ENCODE peak calls at places on chromosome 2, in seven cellular contexts. One of them, this sample, is unnamed.

GRCh38 chr2:26696352-26696816 is 3.9 kb downstream of the KCNK3 start:
- DNase-seq in GM12865: no peak
- DNase-seq in OCI-LY7: no peak
- DNase-seq in cardiac muscle cell: peak; percentile 32
- DNase-seq in adrenal gland: peak; percentile 96
- DNase-seq in CD4-positive, CD25-positive, alpha-beta regulatory T cell: no peak
- DNase-seq in CD8-positive, alpha-beta T cell: no peak
- DNase-seq in this sample: peak; percentile 98

GRCh38 chr2:58954880-58955385 is 713.8 kb upstream of the FANCL start:
- DNase-seq in GM12865: no peak
- DNase-seq in OCI-LY7: no peak
- DNase-seq in cardiac muscle cell: no peak
- DNase-seq in adrenal gland: no peak
- DNase-seq in CD4-positive, CD25-positive, alpha-beta regulatory T cell: no peak
- DNase-seq in CD8-positive, alpha-beta T cell: no peak
- DNase-seq in this sample: no peak

GRCh38 chr2:71313016-71313766 is 18.4 kb upstream of the ZNF638 start:
- DNase-seq in GM12865: no peak
- DNase-seq in OCI-LY7: no peak
- DNase-seq in cardiac muscle cell: no peak
- DNase-seq in adrenal gland: no peak
- DNase-seq in CD4-positive, CD25-positive, alpha-beta regulatory T cell: no peak
- DNase-seq in CD8-positive, alpha-beta T cell: no peak
- DNase-seq in this sample: no peak

GRCh38 chr2:64767670-64768425 is 114.1 kb upstream of the SERTAD2 start:
- DNase-seq in GM12865: peak; percentile 84
- DNase-seq in OCI-LY7: peak; percentile 78
- DNase-seq in cardiac muscle cell: peak; percentile 92
- DNase-seq in adrenal gland: peak; percentile 95
- DNase-seq in CD4-positive, CD25-positive, alpha-beta regulatory T cell: peak; percentile 79
- DNase-seq in CD8-positive, alpha-beta T cell: peak; percentile 45
- DNase-seq in this sample: no peak

GRCh38 chr2:33229646-33230045 is 246.8 kb upstream of the RASGRP3 start:
- DNase-seq in GM12865: no peak
- DNase-seq in OCI-LY7: no peak
- DNase-seq in cardiac muscle cell: no peak
- DNase-seq in adrenal gland: no peak
- DNase-seq in CD4-positive, CD25-positive, alpha-beta regulatory T cell: no peak
- DNase-seq in CD8-positive, alpha-beta T cell: no peak
- DNase-seq in this sample: no peak

GRCh38 chr2:143345887-143346612 is 216.8 kb downstream of the ARHGAP15 start:
- DNase-seq in GM12865: no peak
- DNase-seq in OCI-LY7: no peak
- DNase-seq in cardiac muscle cell: no peak
- DNase-seq in adrenal gland: no peak
- DNase-seq in CD4-positive, CD25-positive, alpha-beta regulatory T cell: no peak
- DNase-seq in CD8-positive, alpha-beta T cell: no peak
- DNase-seq in this sample: no peak

GRCh38 chr2:14039134-14039533 is 593.4 kb upstream of the LRATD1 start:
- DNase-seq in GM12865: no peak
- DNase-seq in OCI-LY7: no peak
- DNase-seq in cardiac muscle cell: no peak
- DNase-seq in adrenal gland: no peak
- DNase-seq in CD4-positive, CD25-positive, alpha-beta regulatory T cell: no peak
- DNase-seq in CD8-positive, alpha-beta T cell: no peak
- DNase-seq in this sample: no peak

GRCh38 chr2:32453242-32454062 is 96.6 kb downstream of the BIRC6 start:
- DNase-seq in GM12865: no peak
- DNase-seq in OCI-LY7: no peak
- DNase-seq in cardiac muscle cell: no peak
- DNase-seq in adrenal gland: no peak
- DNase-seq in CD4-positive, CD25-positive, alpha-beta regulatory T cell: no peak
- DNase-seq in CD8-positive, alpha-beta T cell: no peak
- DNase-seq in this sample: no peak

GRCh38 chr2:149387411-149387810 is 57.0 kb downstream of the LYPD6 start:
- DNase-seq in GM12865: no peak
- DNase-seq in OCI-LY7: no peak
- DNase-seq in cardiac muscle cell: no peak
- DNase-seq in adrenal gland: no peak
- DNase-seq in CD4-positive, CD25-positive, alpha-beta regulatory T cell: no peak
- DNase-seq in CD8-positive, alpha-beta T cell: no peak
- DNase-seq in this sample: no peak

GRCh38 chr2:136057802-136058140 is 60.2 kb downstream of the CXCR4 start:
- DNase-seq in GM12865: no peak
- DNase-seq in OCI-LY7: peak; percentile 23
- DNase-seq in cardiac muscle cell: no peak
- DNase-seq in adrenal gland: no peak
- DNase-seq in CD4-positive, CD25-positive, alpha-beta regulatory T cell: no peak
- DNase-seq in CD8-positive, alpha-beta T cell: no peak
- DNase-seq in this sample: no peak

GRCh38 chr2:136058951-136059530 is 58.9 kb downstream of the CXCR4 start:
- DNase-seq in GM12865: peak; percentile 76
- DNase-seq in OCI-LY7: peak; percentile 59
- DNase-seq in cardiac muscle cell: no peak
- DNase-seq in adrenal gland: no peak
- DNase-seq in CD4-positive, CD25-positive, alpha-beta regulatory T cell: no peak
- DNase-seq in CD8-positive, alpha-beta T cell: no peak
- DNase-seq in this sample: no peak

GRCh38 chr2:136056077-136056688 is 61.8 kb downstream of the CXCR4 start:
- DNase-seq in GM12865: peak; percentile 85
- DNase-seq in OCI-LY7: no peak
- DNase-seq in cardiac muscle cell: no peak
- DNase-seq in adrenal gland: no peak
- DNase-seq in CD4-positive, CD25-positive, alpha-beta regulatory T cell: peak; percentile 88
- DNase-seq in CD8-positive, alpha-beta T cell: no peak
- DNase-seq in this sample: no peak

GRCh38 chr2:136058262-136058661 is 59.7 kb downstream of the CXCR4 start:
- DNase-seq in GM12865: no peak
- DNase-seq in OCI-LY7: no peak
- DNase-seq in cardiac muscle cell: no peak
- DNase-seq in adrenal gland: no peak
- DNase-seq in CD4-positive, CD25-positive, alpha-beta regulatory T cell: peak; percentile 42
- DNase-seq in CD8-positive, alpha-beta T cell: no peak
- DNase-seq in this sample: no peak

DNA sequence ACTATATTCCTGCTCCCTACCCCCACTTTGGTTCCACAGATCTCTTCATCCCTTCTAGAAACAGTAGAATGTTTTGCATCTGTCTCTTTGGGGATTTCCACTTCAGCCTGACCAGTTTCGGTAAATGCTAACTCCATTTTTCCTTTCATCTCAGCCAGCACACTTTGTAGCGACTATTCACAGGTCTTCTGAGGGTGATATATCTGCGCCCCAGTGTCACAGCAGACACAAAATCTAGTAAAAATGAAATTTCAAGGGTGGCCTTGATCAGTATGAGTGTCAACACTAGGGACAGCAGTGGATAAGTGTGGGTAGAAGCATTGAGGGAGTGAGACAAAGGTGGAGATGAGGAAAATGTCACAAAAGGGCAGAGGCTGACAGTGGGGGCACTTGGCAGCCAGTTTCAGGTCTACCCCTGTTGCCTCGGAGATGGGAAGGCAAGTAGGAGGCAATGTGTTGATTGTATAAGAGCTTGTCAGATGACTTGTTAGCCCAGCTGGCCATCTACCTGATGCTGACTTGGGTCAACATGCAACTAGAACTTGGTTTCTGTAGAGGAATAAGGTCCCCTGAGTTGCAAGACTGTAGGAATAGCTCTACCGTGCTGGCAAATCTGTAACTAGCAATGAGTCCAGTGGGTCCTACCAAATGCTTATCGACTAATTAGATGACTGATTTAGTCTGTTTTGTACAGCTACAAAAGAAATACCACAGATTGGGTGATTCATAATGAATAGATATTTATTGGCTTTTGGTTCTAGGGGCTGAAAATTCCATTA is 60.7 kb downstream of the CXCR4 start:
- DNase-seq in GM12865: peak; percentile 82
- DNase-seq in OCI-LY7: peak; percentile 29
- DNase-seq in cardiac muscle cell: no peak
- DNase-seq in adrenal gland: no peak
- DNase-seq in CD4-positive, CD25-positive, alpha-beta regulatory T cell: peak; percentile 75
- DNase-seq in CD8-positive, alpha-beta T cell: no peak
- DNase-seq in this sample: no peak
- H3K4me3 ChIP-seq in GM12865: peak overlapping the region; percentile 12
- H3K4me3 ChIP-seq in OCI-LY7: peak overlapping the region; percentile 2
- H3K4me3 ChIP-seq in cardiac muscle cell: no peak overlapping the region
- H3K4me3 ChIP-seq in adrenal gland: no peak overlapping the region
- H3K4me3 ChIP-seq in CD4-positive, CD25-positive, alpha-beta regulatory T cell: peak overlapping the region; percentile 73
- H3K4me3 ChIP-seq in CD8-positive, alpha-beta T cell: peak overlapping the region; percentile 7
- H3K4me3 ChIP-seq in this sample: no peak overlapping the region

GRCh38 chr2:222862915-222863544 is 2.2 kb downstream of the ACSL3 start:
- DNase-seq in GM12865: no peak
- DNase-seq in OCI-LY7: no peak
- DNase-seq in cardiac muscle cell: peak; percentile 15
- DNase-seq in adrenal gland: no peak
- DNase-seq in CD4-positive, CD25-positive, alpha-beta regulatory T cell: no peak
- DNase-seq in CD8-positive, alpha-beta T cell: no peak
- DNase-seq in this sample: no peak

GRCh38 chr2:222865301-222865700 is 4.5 kb downstream of the ACSL3 start:
- DNase-seq in GM12865: no peak
- DNase-seq in OCI-LY7: no peak
- DNase-seq in cardiac muscle cell: no peak
- DNase-seq in adrenal gland: no peak
- DNase-seq in CD4-positive, CD25-positive, alpha-beta regulatory T cell: no peak
- DNase-seq in CD8-positive, alpha-beta T cell: no peak
- DNase-seq in this sample: no peak

GRCh38 chr2:222862068-222862914 is 1.5 kb downstream of the ACSL3 start:
- DNase-seq in GM12865: no peak
- DNase-seq in OCI-LY7: peak; percentile 13
- DNase-seq in cardiac muscle cell: peak; percentile 61
- DNase-seq in adrenal gland: no peak
- DNase-seq in CD4-positive, CD25-positive, alpha-beta regulatory T cell: no peak
- DNase-seq in CD8-positive, alpha-beta T cell: no peak
- DNase-seq in this sample: no peak

GRCh38 chr2:222866358-222866960 is 5.6 kb downstream of the ACSL3 start:
- DNase-seq in GM12865: no peak
- DNase-seq in OCI-LY7: no peak
- DNase-seq in cardiac muscle cell: no peak
- DNase-seq in adrenal gland: no peak
- DNase-seq in CD4-positive, CD25-positive, alpha-beta regulatory T cell: no peak
- DNase-seq in CD8-positive, alpha-beta T cell: no peak
- DNase-seq in this sample: no peak

DNA sequence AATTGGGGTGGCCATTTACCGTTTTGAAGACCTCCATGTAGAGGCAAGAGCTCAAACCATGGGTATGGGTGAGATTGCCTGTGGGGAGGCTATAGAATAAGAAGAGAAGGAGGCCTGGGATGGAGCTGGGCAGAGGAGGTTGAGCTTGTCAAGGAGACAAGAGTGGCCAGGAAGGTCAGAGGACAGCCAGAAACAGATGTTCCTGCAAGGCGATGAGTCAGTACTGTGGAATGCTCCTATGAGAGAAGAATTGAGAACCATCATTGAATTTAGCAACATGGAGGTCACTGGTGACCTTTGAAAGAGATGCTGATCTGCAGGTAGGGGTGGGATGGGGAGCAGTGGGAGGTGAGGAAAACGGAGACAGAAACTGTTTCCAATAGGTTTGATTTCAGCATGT is 3.5 kb downstream of the ACSL3 start:
- DNase-seq in GM12865: no peak
- DNase-seq in OCI-LY7: no peak
- DNase-seq in cardiac muscle cell: peak; percentile 79
- DNase-seq in adrenal gland: peak; percentile 57
- DNase-seq in CD4-positive, CD25-positive, alpha-beta regulatory T cell: no peak
- DNase-seq in CD8-positive, alpha-beta T cell: no peak
- DNase-seq in this sample: no peak
- H3K4me3 ChIP-seq in GM12865: no peak overlapping the region
- H3K4me3 ChIP-seq in OCI-LY7: no peak overlapping the region
- H3K4me3 ChIP-seq in cardiac muscle cell: no peak overlapping the region
- H3K4me3 ChIP-seq in adrenal gland: no peak overlapping the region
- H3K4me3 ChIP-seq in CD4-positive, CD25-positive, alpha-beta regulatory T cell: no peak overlapping the region
- H3K4me3 ChIP-seq in CD8-positive, alpha-beta T cell: no peak overlapping the region
- H3K4me3 ChIP-seq in this sample: no peak overlapping the region

DNA sequence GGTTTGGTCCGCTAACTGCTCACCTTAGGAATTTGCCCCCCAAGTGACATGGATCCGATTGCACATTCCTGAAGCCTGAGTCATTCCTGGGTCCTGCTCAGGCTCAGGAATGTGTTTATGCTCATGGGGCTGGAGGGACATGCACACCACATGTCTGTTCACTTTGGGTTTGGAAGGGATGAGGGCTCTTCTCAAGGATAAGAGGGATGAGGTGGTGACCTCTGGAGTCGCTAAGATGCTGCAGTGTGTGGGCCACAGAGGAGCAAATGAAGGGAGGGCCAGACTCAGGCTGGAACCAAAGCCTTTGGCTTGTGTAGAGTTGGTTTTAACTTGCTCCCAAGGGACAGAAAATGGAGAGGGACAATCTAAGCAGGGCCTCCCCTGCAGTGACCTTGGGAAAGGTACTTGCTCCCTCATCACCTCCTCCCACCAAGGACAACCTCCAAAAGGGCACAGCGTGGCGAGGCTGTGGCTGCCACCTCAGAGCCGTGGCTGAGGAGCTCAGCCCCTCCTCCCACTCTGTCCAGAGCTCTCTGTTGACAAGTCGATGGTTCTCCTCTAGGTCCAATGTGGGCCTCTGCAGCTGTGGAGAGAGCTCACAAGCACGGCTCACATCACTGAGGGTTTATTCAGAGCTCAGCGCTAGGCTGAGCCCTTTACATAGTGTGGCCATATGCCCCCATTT is 66.1 kb downstream of the HS1BP3 start:
- DNase-seq in GM12865: no peak
- DNase-seq in OCI-LY7: no peak
- DNase-seq in cardiac muscle cell: peak; percentile 97
- DNase-seq in adrenal gland: peak; percentile 81
- DNase-seq in CD4-positive, CD25-positive, alpha-beta regulatory T cell: no peak
- DNase-seq in CD8-positive, alpha-beta T cell: no peak
- DNase-seq in this sample: no peak
- H3K4me3 ChIP-seq in GM12865: no peak overlapping the region
- H3K4me3 ChIP-seq in OCI-LY7: no peak overlapping the region
- H3K4me3 ChIP-seq in cardiac muscle cell: no peak overlapping the region
- H3K4me3 ChIP-seq in adrenal gland: no peak overlapping the region
- H3K4me3 ChIP-seq in CD4-positive, CD25-positive, alpha-beta regulatory T cell: no peak overlapping the region
- H3K4me3 ChIP-seq in CD8-positive, alpha-beta T cell: no peak overlapping the region
- H3K4me3 ChIP-seq in this sample: no peak overlapping the region

GRCh38 chr2:150621800-150622199 is 134.3 kb upstream of the RND3 start:
- DNase-seq in GM12865: no peak
- DNase-seq in OCI-LY7: no peak
- DNase-seq in cardiac muscle cell: peak; percentile 54
- DNase-seq in adrenal gland: peak; percentile 56
- DNase-seq in CD4-positive, CD25-positive, alpha-beta regulatory T cell: no peak
- DNase-seq in CD8-positive, alpha-beta T cell: no peak
- DNase-seq in this sample: peak; percentile 85

GRCh38 chr2:150620860-150621259 is 133.4 kb upstream of the RND3 start:
- DNase-seq in GM12865: no peak
- DNase-seq in OCI-LY7: no peak
- DNase-seq in cardiac muscle cell: no peak
- DNase-seq in adrenal gland: no peak
- DNase-seq in CD4-positive, CD25-positive, alpha-beta regulatory T cell: no peak
- DNase-seq in CD8-positive, alpha-beta T cell: no peak
- DNase-seq in this sample: no peak

GRCh38 chr2:150619607-150620330 is 132.3 kb upstream of the RND3 start:
- DNase-seq in GM12865: no peak
- DNase-seq in OCI-LY7: no peak
- DNase-seq in cardiac muscle cell: peak; percentile 70
- DNase-seq in adrenal gland: peak; percentile 76
- DNase-seq in CD4-positive, CD25-positive, alpha-beta regulatory T cell: no peak
- DNase-seq in CD8-positive, alpha-beta T cell: no peak
- DNase-seq in this sample: peak; percentile 62

GRCh38 chr2:150618215-150618905 is 130.9 kb upstream of the RND3 start:
- DNase-seq in GM12865: no peak
- DNase-seq in OCI-LY7: no peak
- DNase-seq in cardiac muscle cell: peak; percentile 43
- DNase-seq in adrenal gland: no peak
- DNase-seq in CD4-positive, CD25-positive, alpha-beta regulatory T cell: no peak
- DNase-seq in CD8-positive, alpha-beta T cell: no peak
- DNase-seq in this sample: no peak

GRCh38 chr2:150620371-150620770 is 132.9 kb upstream of the RND3 start:
- DNase-seq in GM12865: no peak
- DNase-seq in OCI-LY7: no peak
- DNase-seq in cardiac muscle cell: no peak
- DNase-seq in adrenal gland: no peak
- DNase-seq in CD4-positive, CD25-positive, alpha-beta regulatory T cell: no peak
- DNase-seq in CD8-positive, alpha-beta T cell: no peak
- DNase-seq in this sample: no peak
- H3K4me3 ChIP-seq in GM12865: no peak overlapping the region
- H3K4me3 ChIP-seq in OCI-LY7: no peak overlapping the region
- H3K4me3 ChIP-seq in cardiac muscle cell: no peak overlapping the region
- H3K4me3 ChIP-seq in adrenal gland: no peak overlapping the region
- H3K4me3 ChIP-seq in CD4-positive, CD25-positive, alpha-beta regulatory T cell: no peak overlapping the region
- H3K4me3 ChIP-seq in CD8-positive, alpha-beta T cell: no peak overlapping the region
- H3K4me3 ChIP-seq in this sample: no peak overlapping the region

This sample was measured in kidney epithelial cell.